ENCODE peak calls at places on chromosomes 2 and 18, in four cellular contexts. C is HepG2, Z is H1, L is GM12878. Q is an unnamed sample.
A peak's percentile ranks its signal among the peaks of the same experiment; 100 is the strongest.

GRCh38 chr2:231701456-231702373 is 6.6 kb upstream of the PTMA start:
- DNase-seq in C (peak; percentile 45), Z (no peak), L (no peak), Q (no peak)

GRCh38 chr2:3532941-3533340 is 13.6 kb upstream of the ADI1 start:
- DNase-seq in C (no peak), Z (no peak), L (no peak), Q (no peak)

GRCh38 chr2:61763605-61764034 is 90.2 kb downstream of the FAM161A start:
- DNase-seq in C (peak; percentile 45), Z (no peak), L (no peak), Q (no peak)

GRCh38 chr2:28390857-28391563 is 1.6 kb upstream of the FOSL2 start:
- DNase-seq in C (no peak), Z (peak; percentile 77), L (no peak), Q (no peak)

GRCh38 chr2:47221956-47222355 is 66.8 kb upstream of the STPG4 start:
- DNase-seq in C (no peak), Z (no peak), L (no peak), Q (no peak)

GRCh38 chr18:59634096-59634495 is 63.1 kb downstream of the CCBE1 start:
- DNase-seq in C (no peak), Z (no peak), L (no peak), Q (no peak)

GRCh38 chr18:41096504-41096903 is 858.5 kb upstream of the PIK3C3 start:
- DNase-seq in C (no peak), Z (no peak), L (no peak), Q (no peak)

GRCh38 chr2:38743672-38744398 is 7.3 kb downstream of the SRSF7 start:
- DNase-seq in C (no peak), Z (no peak), L (no peak), Q (no peak)

GRCh38 chr18:25650201-25650941 is 298.4 kb upstream of the ZNF521 start:
- DNase-seq in C (peak; percentile 67), Z (no peak), L (no peak), Q (no peak)

GRCh38 chr18:1232867-1233266 is 328.2 kb downstream of the ADCYAP1 start:
- DNase-seq in C (no peak), Z (no peak), L (no peak), Q (no peak)

GRCh38 chr18:63799164-63799563 is 23.9 kb downstream of the SERPINB7 start:
- DNase-seq in C (no peak), Z (no peak), L (no peak), Q (no peak)

GRCh38 chr2:185245806-185246205 is 492.8 kb upstream of the FSIP2 start:
- DNase-seq in C (no peak), Z (no peak), L (no peak), Q (no peak)

GRCh38 chr2:194883711-194884110 is 773.3 kb upstream of the SLC39A10 start:
- DNase-seq in C (no peak), Z (no peak), L (no peak), Q (no peak)

GRCh38 chr2:8927510-8928456 is 75.7 kb downstream of the MBOAT2 start:
- DNase-seq in C (no peak), Z (no peak), L (no peak), Q (no peak)

GRCh38 chr2:85181844-85182456 is 48.8 kb downstream of the TCF7L1 start:
- DNase-seq in C (no peak), Z (no peak), L (no peak), Q (no peak)

GRCh38 chr2:162230761-162231160 is 12.5 kb downstream of the FAP start:
- DNase-seq in C (no peak), Z (no peak), L (no peak), Q (no peak)

GRCh38 chr2:147913701-147914480 is 69.1 kb downstream of the ACVR2A start:
- DNase-seq in C (no peak), Z (no peak), L (no peak), Q (no peak)

GRCh38 chr2:201916565-201916964 is 110.2 kb downstream of the CDK15 start:
- DNase-seq in C (no peak), Z (no peak), L (no peak), Q (no peak)

GRCh38 chr18:74351354-74351753 is 35.7 kb downstream of the C18orf63 start:
- DNase-seq in C (no peak), Z (no peak), L (no peak), Q (no peak)

GRCh38 chr18:40878371-40878770 is 1076.7 kb upstream of the PIK3C3 start:
- DNase-seq in C (no peak), Z (no peak), L (no peak), Q (peak; percentile 13)

GRCh38 chr2:190270298-190270697 is 49.3 kb downstream of the HIBCH start:
- DNase-seq in C (peak; percentile 56), Z (no peak), L (no peak), Q (no peak)

GRCh38 chr2:83990601-83991000 is 468.5 kb downstream of the SUCLG1 start:
- DNase-seq in C (no peak), Z (no peak), L (no peak), Q (no peak)

GRCh38 chr2:97726311-97727064 is 13.1 kb downstream of the ZAP70 start:
- DNase-seq in C (no peak), Z (no peak), L (no peak), Q (no peak)

GRCh38 chr2:241052677-241053360 is 49.3 kb downstream of the MTERF4 start:
- DNase-seq in C (no peak), Z (peak; percentile 44), L (no peak), Q (no peak)

GRCh38 chr2:178291703-178292102 is 97.4 kb downstream of the OSBPL6 start:
- DNase-seq in C (no peak), Z (no peak), L (no peak), Q (no peak)

GRCh38 chr2:74119324-74119723 is 28.4 kb downstream of the BOLA3 start:
- DNase-seq in C (no peak), Z (no peak), L (no peak), Q (no peak)

GRCh38 chr2:175630319-175631246 is 371.5 kb downstream of the LNPK start:
- DNase-seq in C (peak; percentile 81), Z (no peak), L (no peak), Q (no peak)

GRCh38 chr2:229169751-229170150 is 101.3 kb downstream of the PID1 start:
- DNase-seq in C (no peak), Z (no peak), L (no peak), Q (no peak)

GRCh38 chr2:160371251-160372009 is 122.2 kb downstream of the RBMS1 start:
- DNase-seq in C (no peak), Z (no peak), L (no peak), Q (no peak)

GRCh38 chr2:25322313-25322712 is 19.4 kb downstream of the DNMT3A start:
- DNase-seq in C (no peak), Z (no peak), L (no peak), Q (no peak)

GRCh38 chr2:209472386-209472832 is 48.6 kb downstream of the MAP2 start:
- DNase-seq in C (no peak), Z (no peak), L (no peak), Q (peak; percentile 16)

GRCh38 chr2:30336978-30337841 is 105.9 kb downstream of the LBH start:
- DNase-seq in C (no peak), Z (no peak), L (peak; percentile 92), Q (no peak)

GRCh38 chr2:30339071-30339470 is 107.7 kb downstream of the LBH start:
- DNase-seq in C (no peak), Z (no peak), L (peak; percentile 52), Q (no peak)

GRCh38 chr2:30334738-30335426 is 103.5 kb downstream of the LBH start:
- DNase-seq in C (no peak), Z (no peak), L (peak; percentile 40), Q (no peak)

GRCh38 chr2:30338475-30338874 is 107.1 kb downstream of the LBH start:
- DNase-seq in C (no peak), Z (no peak), L (no peak), Q (no peak)

DNA sequence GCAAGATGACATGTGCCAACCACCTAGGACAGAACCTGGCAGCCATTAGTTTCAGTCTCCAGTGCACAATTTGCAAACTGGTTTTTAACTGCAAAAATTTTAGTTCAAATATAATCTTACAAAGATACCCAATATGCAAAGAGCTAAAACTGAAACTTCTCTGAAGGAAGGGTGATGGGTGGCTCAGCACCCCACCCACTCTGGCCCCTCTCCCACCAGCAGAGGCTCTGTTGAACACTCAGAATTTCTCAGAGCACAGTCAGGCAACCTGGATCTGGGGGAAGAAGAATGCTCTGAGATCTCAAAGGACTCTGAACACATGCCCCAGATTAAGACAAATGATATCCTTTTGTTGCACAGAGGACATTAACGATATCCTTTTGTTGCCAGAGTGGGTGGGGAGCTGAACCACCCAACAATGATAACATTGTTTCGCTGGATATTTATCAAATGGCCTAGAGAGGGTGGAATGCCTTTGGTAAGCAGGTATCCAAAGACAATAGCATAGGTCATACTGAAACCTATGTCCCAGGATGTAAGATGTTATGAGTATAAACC is 104.7 kb downstream of the LBH start:
- DNase-seq in C (no peak), Z (no peak), L (no peak), Q (no peak)
- TF ChIP-seq SUZ12 in C (no peak), Z (no peak), L (no peak), Q (no peak)

DNA sequence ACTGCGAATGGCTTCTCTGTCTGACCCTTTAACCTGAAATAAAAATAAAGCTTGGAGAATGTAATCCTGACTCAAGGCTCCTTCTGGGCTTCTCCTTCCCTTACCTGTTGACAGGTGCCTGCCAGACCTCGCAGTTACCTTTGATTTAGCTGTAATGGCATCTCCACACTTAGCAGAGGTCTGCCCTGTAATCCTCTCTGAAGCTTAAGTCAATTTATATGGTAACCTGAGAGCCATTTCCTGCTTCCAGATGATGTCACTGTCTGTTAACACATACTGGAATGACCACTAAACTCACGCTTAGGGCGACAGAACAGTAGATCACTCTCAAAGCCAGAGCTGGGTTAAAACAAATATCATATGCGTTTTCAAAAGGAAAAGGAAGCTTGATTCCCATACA is 29.4 kb upstream of the FOXI3 start:
- DNase-seq in C (no peak), Z (no peak), L (no peak), Q (no peak)
- H3K27me3 ChIP-seq in C (peaks cover 12% of the 10 kb centered on the region), Z (no peaks in the 10 kb centered on the region), L (no peaks in the 10 kb centered on the region), Q (no peaks in the 10 kb centered on the region)

DNA sequence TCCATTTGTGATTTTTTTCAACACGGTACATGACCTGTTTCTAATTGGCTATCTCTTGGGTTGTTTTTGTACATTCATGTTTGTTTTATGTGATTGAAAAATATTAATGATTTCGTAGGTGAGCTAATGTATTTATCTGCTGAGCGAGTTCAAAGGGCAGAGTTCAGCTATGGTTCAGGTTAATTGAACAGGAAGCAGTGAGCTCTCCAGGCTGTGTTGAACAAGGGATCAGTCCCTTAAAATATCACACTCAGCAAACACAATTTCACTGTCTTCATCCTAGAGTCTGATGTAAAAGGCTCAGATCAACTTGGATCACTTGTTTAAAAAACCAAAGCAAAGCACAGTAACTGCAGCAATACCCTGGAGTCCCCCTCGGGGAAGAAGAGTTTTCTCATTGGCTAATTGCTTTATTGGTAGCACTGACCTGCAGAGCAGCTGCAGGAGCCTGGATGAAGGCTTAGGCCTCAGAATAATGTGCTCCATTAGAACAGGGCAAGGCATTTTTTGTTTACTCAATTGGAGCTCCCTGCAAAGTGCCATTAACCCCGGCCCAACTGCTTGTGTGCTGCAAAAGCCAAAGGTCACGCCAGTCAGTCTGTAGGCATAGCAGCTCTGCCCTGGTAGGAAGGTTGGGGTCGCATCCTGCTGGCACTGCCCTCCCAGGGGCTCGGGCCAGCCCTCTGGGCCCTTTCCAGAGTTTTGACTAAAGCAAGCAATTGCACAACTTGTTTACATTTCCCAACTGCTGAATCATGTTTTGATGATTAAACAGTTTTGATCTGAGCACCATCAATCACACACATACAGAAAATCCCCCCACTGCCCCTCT is 10.5 kb downstream of the ONECUT2 start:
- DNase-seq in C (peak; percentile 55), Z (no peak), L (no peak), Q (no peak)
- TF ChIP-seq SUZ12 in C (no peak), Z (no peak), L (no peak), Q (no peak)

DNA sequence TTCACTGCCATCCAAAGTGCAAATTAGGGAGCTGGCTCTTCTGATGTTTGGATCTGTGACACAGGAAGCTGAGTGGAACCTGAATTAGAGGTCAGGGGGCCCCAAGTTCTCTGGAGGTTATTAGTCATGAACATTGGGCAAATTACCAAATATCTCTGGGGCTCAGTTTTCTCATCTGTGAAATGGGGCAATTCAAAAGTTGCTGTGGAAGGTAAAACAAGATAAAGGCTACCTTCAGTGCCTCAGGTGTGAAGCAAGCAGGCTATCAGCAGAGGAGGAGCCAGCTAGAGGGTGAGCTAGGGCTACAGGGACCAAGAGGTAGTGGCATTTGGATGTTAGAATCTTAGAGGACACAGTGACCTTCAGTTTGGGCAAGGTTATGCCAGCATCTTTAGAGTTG is 89.4 kb upstream of the FAM136A start:
- DNase-seq in C (no peak), Z (no peak), L (no peak), Q (no peak)
- H3K27me3 ChIP-seq in C (peaks cover 23% of the 10 kb centered on the region), Z (no peaks in the 10 kb centered on the region), L (peaks cover 1% of the 10 kb centered on the region), Q (no peaks in the 10 kb centered on the region)